ENCODE peak calls at places on chromosomes 13 and 19, in six cellular contexts. G is anterior cingulate cortex; J is stimulated activated CD8-positive, alpha-beta memory T cell treated with anti-CD3 and anti-CD28 coated beads, Interleukin-15, amount 100 ng/mL, for 24 hours; W is glutamatergic neuron; K is activated CD4-positive, alpha-beta T cell treated with anti-CD3 and anti-CD28 coated beads for 4 hours; H is GDM1. N is an unnamed sample.

GRCh38 chr13:45882626-45883025 is 31.1 kb upstream of the SIAH3 start:
- DNase-seq in K (no peak), G (no peak), H (no peak), J (no peak), W (no peak), N (peak)

GRCh38 chr13:48125794-48126228 is 30.9 kb upstream of the MED4 start:
- DNase-seq in J (no peak), W (no peak), H (no peak), K (no peak), G (no peak), N (no peak)

GRCh38 chr13:109448629-109449028 is 337.8 kb downstream of the IRS2 start:
- DNase-seq in J (no peak), K (no peak), H (no peak), W (no peak), G (no peak), N (no peak)

GRCh38 chr13:25114220-25114619 is 18.3 kb downstream of the PABPC3 start:
- DNase-seq in H (peak), W (peak), K (peak), G (no peak), J (peak), N (peak)

GRCh38 chr13:109254271-109254670 is 532.1 kb downstream of the IRS2 start:
- DNase-seq in W (no peak), J (no peak), H (no peak), K (no peak), G (no peak), N (no peak)

GRCh38 chr19:36775768-36776167 is 3.2 kb upstream of the ZNF850 start:
- DNase-seq in G (no peak), K (no peak), J (no peak), H (no peak), W (no peak), N (no peak)

GRCh38 chr13:52980695-52981094 is 47.9 kb upstream of the OLFM4 start:
- DNase-seq in J (no peak), G (no peak), K (no peak), W (no peak), H (no peak), N (no peak)

GRCh38 chr19:49333426-49334288 is 1.5 kb upstream of the CD37 start:
- DNase-seq in W (no peak), J (peak), G (no peak), H (peak), K (peak), N (no peak)

GRCh38 chr19:30781047-30781446 is 408.9 kb downstream of the ZNF536 start:
- DNase-seq in H (no peak), K (no peak), G (no peak), J (no peak), W (no peak), N (no peak)

GRCh38 chr13:68806125-68806524 is 1301.5 kb upstream of the ATXN8OS start:
- DNase-seq in J (no peak), H (no peak), K (no peak), W (no peak), G (no peak), N (no peak)

GRCh38 chr13:57716295-57716694 is 84.8 kb downstream of the PCDH17 start:
- DNase-seq in G (no peak), W (no peak), H (no peak), J (no peak), K (no peak), N (no peak)

GRCh38 chr13:86155756-86156155 is 356.5 kb upstream of the SLITRK6 start:
- DNase-seq in G (no peak), J (no peak), W (no peak), H (no peak), K (no peak), N (peak)